ENCODE peak calls at places on chromosomes 4 and X, in five cellular contexts. Q is K562, V is A549, K is HepG2, A is H1. D is an unnamed sample. For H3K9me3, the result is how much of the 10 kb centered on the place peaks cover.

GRCh38 chr4:88054909-88055308 is 47.5 kb downstream of the PKD2 start:
- DNase-seq in K (peak), Q (peak), V (peak), A (no peak), D (peak)

GRCh38 chrX:119624951-119625668 is 18.9 kb upstream of the NKRF start:
- DNase-seq in A (no peak), Q (no peak), V (no peak), K (no peak), D (no peak)

GRCh38 chrX:49192722-49193328 is 6.7 kb upstream of the PRICKLE3 start:
- DNase-seq in V (no peak), A (no peak), K (no peak), Q (no peak), D (peak)

GRCh38 chr4:32824321-32824720 is 2104.2 kb downstream of the PCDH7 start:
- DNase-seq in K (no peak), A (no peak), V (no peak), Q (no peak), D (no peak)

GRCh38 chr4:17189322-17189721 is 290.9 kb upstream of the LDB2 start:
- DNase-seq in K (no peak), A (no peak), Q (no peak), V (no peak), D (no peak)

GRCh38 chr4:38804654-38805295 is at the start of gene TLR1:
- DNase-seq in Q (no peak), A (no peak), V (no peak), K (peak), D (peak)

GRCh38 chr4:141350122-141350904 is 129.6 kb downstream of the ZNF330 start:
- DNase-seq in A (no peak), V (peak), Q (no peak), K (no peak), D (peak)

GRCh38 chr4:56733352-56733751 is 52.3 kb upstream of the HOPX start:
- DNase-seq in A (no peak), Q (no peak), K (no peak), V (no peak), D (no peak)

GRCh38 chr4:94758141-94758699 is 465 bp downstream of the BMPR1B start:
- DNase-seq in A (no peak), K (no peak), V (no peak), Q (no peak), D (peak)

GRCh38 chr4:80077639-80078038 is 4.6 kb upstream of the ANTXR2 start:
- DNase-seq in V (no peak), A (no peak), K (no peak), Q (no peak), D (peak)

GRCh38 chr4:108881190-108881589 is 118.3 kb upstream of the ETNPPL start:
- DNase-seq in V (no peak), Q (no peak), A (no peak), K (no peak), D (peak)

GRCh38 chrX:137430301-137430700 is 135.6 kb upstream of the ZIC3 start:
- DNase-seq in Q (no peak), K (no peak), V (no peak), A (no peak), D (no peak)

GRCh38 chrX:46447384-46447783 is 97.8 kb downstream of the ZNF674 start:
- DNase-seq in V (no peak), A (no peak), K (peak), Q (no peak), D (peak)

GRCh38 chrX:41491267-41492004 is 44.3 kb downstream of the NYX start:
- DNase-seq in A (no peak), V (peak), K (no peak), Q (no peak), D (peak)

GRCh38 chr4:140755811-140756291 is 334 bp downstream of the TBC1D9 start:
- DNase-seq in K (no peak), V (peak), A (no peak), Q (no peak), D (peak)

GRCh38 chr4:85953651-85954018 is 406.2 kb downstream of the MAPK10 start:
- DNase-seq in V (peak), Q (no peak), K (no peak), A (no peak), D (peak)

GRCh38 chrX:63128509-63128908 is 222.6 kb downstream of the SPIN4 start:
- DNase-seq in Q (no peak), K (peak), V (no peak), A (no peak), D (no peak)

GRCh38 chr4:133921280-133922195 is 280.1 kb downstream of the PABPC4L start:
- DNase-seq in A (no peak), K (no peak), V (no peak), Q (no peak), D (peak)

GRCh38 chr4:183165371-183165770 is 66.3 kb downstream of the WWC2 start:
- DNase-seq in A (no peak), Q (no peak), K (no peak), V (no peak), D (no peak)

GRCh38 chr4:37639551-37640293 is 46.5 kb downstream of the RELL1 start:
- DNase-seq in V (no peak), Q (no peak), K (no peak), A (no peak), D (peak)

GRCh38 chr4:143185253-143186107 is 763 bp downstream of the USP38 start:
- DNase-seq in K (peak), Q (peak), A (no peak), V (no peak), D (peak)

GRCh38 chr4:189806506-189806905 is 134.2 kb upstream of the FRG1 start:
- DNase-seq in K (no peak), A (no peak), V (no peak), Q (no peak), D (no peak)

GRCh38 chr4:44368413-44369167 is 80.0 kb downstream of the KCTD8 start:
- DNase-seq in K (no peak), A (no peak), V (no peak), Q (no peak), D (no peak)

GRCh38 chrX:123425904-123426303 is 241.8 kb downstream of the GRIA3 start:
- DNase-seq in K (no peak), A (no peak), Q (no peak), V (no peak), D (no peak)

GRCh38 chrX:1679238-1679637 is 64.4 kb downstream of the ASMT start:
- DNase-seq in A (no peak), Q (no peak), V (no peak), K (no peak), D (no peak)

GRCh38 chr4:165470009-165470408 is 91.2 kb downstream of the CPE start:
- DNase-seq in A (no peak), K (no peak), V (no peak), Q (no peak), D (no peak)

GRCh38 chrX:96372313-96373046 is 312.2 kb upstream of the DIAPH2 start:
- DNase-seq in Q (no peak), V (peak), K (peak), A (no peak), D (peak)

GRCh38 chrX:18668468-18668867 is 3.4 kb downstream of the RS1 start:
- DNase-seq in A (no peak), V (no peak), K (no peak), Q (no peak), D (no peak)

GRCh38 chr4:109172301-109172700 is 130.2 kb downstream of the COL25A1 start:
- DNase-seq in V (no peak), A (no peak), Q (no peak), K (no peak), D (no peak)

GRCh38 chr4:140308366-140309123 is 64.9 kb upstream of the SCOC start:
- DNase-seq in A (no peak), V (no peak), K (no peak), Q (no peak), D (no peak)

GRCh38 chrX:45751156-45751555 is 550.5 kb upstream of the DIPK2B start:
- DNase-seq in Q (no peak), A (no peak), V (no peak), K (no peak), D (peak)

GRCh38 chr4:141158219-141158618 is 24.9 kb upstream of the RNF150 start:
- DNase-seq in K (peak), A (no peak), Q (peak), V (peak), D (peak)

GRCh38 chr4:100079264-100079663 is 111.0 kb downstream of the DDIT4L start:
- DNase-seq in A (no peak), Q (no peak), V (no peak), K (no peak), D (no peak)

GRCh38 chr4:68572653-68573052 is 3.5 kb downstream of the UGT2B17 start:
- DNase-seq in K (no peak), A (no peak), Q (no peak), V (no peak), D (no peak)

GRCh38 chr4:48315728-48316630 is 25.4 kb upstream of the SLAIN2 start:
- DNase-seq in K (peak), V (peak), Q (peak), A (no peak), D (peak)

GRCh38 chrX:101229155-101229554 is 9.6 kb downstream of the DRP2 start:
- DNase-seq in V (no peak), Q (no peak), A (no peak), K (no peak), D (no peak)

GRCh38 chr4:24912252-24913098 is at the start of gene CCDC149:
- DNase-seq in V (peak), K (peak), A (peak), Q (peak), D (peak)

GRCh38 chr4:24910504-24910903 is 2.3 kb downstream of the CCDC149 start:
- DNase-seq in V (no peak), K (no peak), Q (no peak), A (no peak), D (no peak)

GRCh38 chr4:24914460-24914859 is 1.6 kb upstream of the CCDC149 start:
- DNase-seq in Q (no peak), A (no peak), K (no peak), V (no peak), D (no peak)

GRCh38 chr4:24915121-24915922 is 2.5 kb upstream of the CCDC149 start:
- DNase-seq in A (no peak), Q (no peak), K (peak), V (no peak), D (peak)

GRCh38 chr4:24913099-24913445 is 230 bp upstream of the CCDC149 start:
- DNase-seq in A (no peak), Q (no peak), K (no peak), V (no peak), D (no peak)
- H3K9me3 ChIP-seq in A (under half), Q (under half), K (under half), V (under half), D (under half)

GRCh38 chrX:28787206-28787605 is 200.0 kb downstream of the IL1RAPL1 start:
- DNase-seq in V (peak), K (no peak), Q (no peak), A (no peak), D (peak)
- TF ChIP-seq JUN in V (no peak), K (no peak), Q (no peak), A (no peak), D (no peak)

GRCh38 chrX:19670321-19670750 is 155.0 kb upstream of the MAP3K15 start:
- DNase-seq in V (no peak), A (no peak), K (peak), Q (no peak), D (no peak)
- H3K4me3 ChIP-seq in V (peak), A (no peak), K (no peak), Q (no peak), D (peak)

GRCh38 chr4:187021436-187022205 is 298.0 kb upstream of the FAT1 start:
- DNase-seq in Q (no peak), A (no peak), K (no peak), V (no peak), D (no peak)
- H3K9me3 ChIP-seq in Q (under half), A (under half), K (under half), V (under half), D (under half)

GRCh38 chrX:76228499-76228898 is 55.6 kb downstream of the PBDC1 start:
- DNase-seq in Q (no peak), K (no peak), V (no peak), A (no peak), D (no peak)
- TF ChIP-seq JUN in Q (no peak), K (no peak), V (no peak), A (no peak), D (no peak)

GRCh38 chrX:38943120-38943519 is 141.9 kb downstream of the MID1IP1 start:
- DNase-seq in V (no peak), A (no peak), Q (no peak), K (no peak), D (no peak)
- H3K4me3 ChIP-seq in V (no peak), A (no peak), Q (no peak), K (no peak), D (no peak)

GRCh38 chr4:7306566-7306965 is 114.2 kb downstream of the SORCS2 start:
- DNase-seq in K (no peak), A (no peak), Q (no peak), V (no peak), D (no peak)
- H3K9me3 ChIP-seq in K (under half), A (under half), Q (under half), V (under half), D (under half)

DNA sequence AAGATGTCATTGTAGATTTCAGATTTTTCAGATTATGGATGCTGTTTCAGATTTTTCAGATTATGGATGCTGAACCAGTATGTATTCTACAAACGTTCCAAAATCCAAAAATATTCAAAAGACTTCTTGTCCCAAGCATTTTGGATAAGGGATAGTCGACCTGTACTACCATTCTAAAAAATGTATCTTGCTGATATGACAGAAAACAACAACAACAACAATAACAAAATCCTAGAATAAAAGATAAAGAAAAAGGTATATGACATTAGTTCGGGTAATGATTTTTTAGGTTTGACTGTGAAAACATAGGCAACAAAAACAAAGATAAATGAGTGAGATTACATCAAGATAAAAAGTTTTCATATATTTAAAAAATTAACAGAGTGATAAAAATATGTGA is 122.1 kb downstream of the GABRA2 start:
- DNase-seq in Q (no peak), K (no peak), V (no peak), A (no peak), D (no peak)
- TF ChIP-seq JUN in Q (no peak), K (no peak), V (no peak), A (no peak), D (no peak)

GRCh38 chrX:15547356-15547755 is 46.7 kb downstream of the BMX start:
- DNase-seq in A (no peak), K (no peak), Q (no peak), V (no peak), D (no peak)

GRCh38 chrX:15549189-15550012 is 48.8 kb downstream of the BMX start:
- DNase-seq in Q (peak), A (no peak), K (no peak), V (no peak), D (no peak)

GRCh38 chrX:15546745-15547144 is 46.1 kb downstream of the BMX start:
- DNase-seq in K (no peak), A (no peak), Q (no peak), V (no peak), D (no peak)
- H3K4me3 ChIP-seq in K (no peak), A (no peak), Q (no peak), V (no peak), D (no peak)